ENCODE peak calls at places on chromosomes 13 and 19, in five cellular contexts. One of them, this sample, is unnamed.

GRCh38 chr13:39379118-39379517 is 223.9 kb downstream of the LHFPL6 start:
- DNase-seq in sigmoid colon: no peak
- DNase-seq in HT-29: no peak
- DNase-seq in activated CD4-positive, CD25-positive, alpha-beta regulatory T cell treated with anti-CD3 and anti-CD28 coated beads, Interleukin-2, amount 50 U/mL, for 72 hours: no peak
- DNase-seq in GM13976: peak
- DNase-seq in this sample: no peak

GRCh38 chr13:99989376-99990044 is 7.9 kb downstream of the ZIC2 start:
- DNase-seq in sigmoid colon: no peak
- DNase-seq in HT-29: no peak
- DNase-seq in activated CD4-positive, CD25-positive, alpha-beta regulatory T cell treated with anti-CD3 and anti-CD28 coated beads, Interleukin-2, amount 50 U/mL, for 72 hours: no peak
- DNase-seq in GM13976: no peak
- DNase-seq in this sample: no peak

GRCh38 chr19:54420383-54421168 is 5.3 kb downstream of the TTYH1 start:
- DNase-seq in sigmoid colon: peak
- DNase-seq in HT-29: no peak
- DNase-seq in activated CD4-positive, CD25-positive, alpha-beta regulatory T cell treated with anti-CD3 and anti-CD28 coated beads, Interleukin-2, amount 50 U/mL, for 72 hours: no peak
- DNase-seq in GM13976: peak
- DNase-seq in this sample: no peak

GRCh38 chr13:32911506-32911905 is 104.7 kb upstream of the KL start:
- DNase-seq in sigmoid colon: no peak
- DNase-seq in HT-29: peak
- DNase-seq in activated CD4-positive, CD25-positive, alpha-beta regulatory T cell treated with anti-CD3 and anti-CD28 coated beads, Interleukin-2, amount 50 U/mL, for 72 hours: no peak
- DNase-seq in GM13976: peak
- DNase-seq in this sample: no peak

GRCh38 chr19:40783711-40784110 is 5.7 kb downstream of the RAB4B start:
- DNase-seq in sigmoid colon: no peak
- DNase-seq in HT-29: no peak
- DNase-seq in activated CD4-positive, CD25-positive, alpha-beta regulatory T cell treated with anti-CD3 and anti-CD28 coated beads, Interleukin-2, amount 50 U/mL, for 72 hours: no peak
- DNase-seq in GM13976: no peak
- DNase-seq in this sample: no peak

GRCh38 chr13:51769455-51770127 is 34.4 kb downstream of the DHRS12 start:
- DNase-seq in sigmoid colon: peak
- DNase-seq in HT-29: no peak
- DNase-seq in activated CD4-positive, CD25-positive, alpha-beta regulatory T cell treated with anti-CD3 and anti-CD28 coated beads, Interleukin-2, amount 50 U/mL, for 72 hours: no peak
- DNase-seq in GM13976: no peak
- DNase-seq in this sample: no peak

GRCh38 chr19:30924670-30925069 is 424.6 kb downstream of the TSHZ3 start:
- DNase-seq in sigmoid colon: no peak
- DNase-seq in HT-29: no peak
- DNase-seq in activated CD4-positive, CD25-positive, alpha-beta regulatory T cell treated with anti-CD3 and anti-CD28 coated beads, Interleukin-2, amount 50 U/mL, for 72 hours: no peak
- DNase-seq in GM13976: no peak
- DNase-seq in this sample: no peak

GRCh38 chr13:45441633-45442032 is 23.1 kb upstream of the COG3 start:
- DNase-seq in sigmoid colon: no peak
- DNase-seq in HT-29: peak
- DNase-seq in activated CD4-positive, CD25-positive, alpha-beta regulatory T cell treated with anti-CD3 and anti-CD28 coated beads, Interleukin-2, amount 50 U/mL, for 72 hours: no peak
- DNase-seq in GM13976: peak
- DNase-seq in this sample: no peak

GRCh38 chr13:40786568-40786996 is 2.8 kb upstream of the SLC25A15 start:
- DNase-seq in sigmoid colon: no peak
- DNase-seq in HT-29: no peak
- DNase-seq in activated CD4-positive, CD25-positive, alpha-beta regulatory T cell treated with anti-CD3 and anti-CD28 coated beads, Interleukin-2, amount 50 U/mL, for 72 hours: no peak
- DNase-seq in GM13976: no peak
- DNase-seq in this sample: no peak

GRCh38 chr13:39257642-39258041 is 219.4 kb downstream of the NHLRC3 start:
- DNase-seq in sigmoid colon: no peak
- DNase-seq in HT-29: no peak
- DNase-seq in activated CD4-positive, CD25-positive, alpha-beta regulatory T cell treated with anti-CD3 and anti-CD28 coated beads, Interleukin-2, amount 50 U/mL, for 72 hours: no peak
- DNase-seq in GM13976: no peak
- DNase-seq in this sample: no peak

GRCh38 chr13:77811981-77812380 is 106.7 kb downstream of the EDNRB start:
- DNase-seq in sigmoid colon: no peak
- DNase-seq in HT-29: no peak
- DNase-seq in activated CD4-positive, CD25-positive, alpha-beta regulatory T cell treated with anti-CD3 and anti-CD28 coated beads, Interleukin-2, amount 50 U/mL, for 72 hours: no peak
- DNase-seq in GM13976: no peak
- DNase-seq in this sample: no peak

GRCh38 chr13:73880365-73880764 is 253.8 kb downstream of the KLF12 start:
- DNase-seq in sigmoid colon: no peak
- DNase-seq in HT-29: no peak
- DNase-seq in activated CD4-positive, CD25-positive, alpha-beta regulatory T cell treated with anti-CD3 and anti-CD28 coated beads, Interleukin-2, amount 50 U/mL, for 72 hours: no peak
- DNase-seq in GM13976: no peak
- DNase-seq in this sample: no peak